ENCODE peak calls at places on chromosomes 16 and 17, in five cellular contexts. One of them, this sample, is unnamed.

GRCh38 chr17:83032781-83033180 is 46.6 kb upstream of the METRNL start:
- DNase-seq in A673: no peak
- DNase-seq in HepG2: no peak
- DNase-seq in gastrocnemius medialis: no peak
- DNase-seq in tibial nerve: no peak
- DNase-seq in this sample: peak; percentile 48

GRCh38 chr16:87288753-87289362 is 28.3 kb downstream of the C16orf95 start:
- DNase-seq in tibial nerve: no peak
- DNase-seq in A673: no peak
- DNase-seq in gastrocnemius medialis: no peak
- DNase-seq in HepG2: no peak
- DNase-seq in this sample: no peak

GRCh38 chr17:73005360-73005759 is 87.1 kb downstream of the SLC39A11 start:
- DNase-seq in gastrocnemius medialis: no peak
- DNase-seq in tibial nerve: no peak
- DNase-seq in A673: no peak
- DNase-seq in HepG2: no peak
- DNase-seq in this sample: no peak

GRCh38 chr17:62793919-62794665 is 14.0 kb downstream of the MARCHF10 start:
- DNase-seq in gastrocnemius medialis: no peak
- DNase-seq in A673: no peak
- DNase-seq in tibial nerve: no peak
- DNase-seq in HepG2: no peak
- DNase-seq in this sample: no peak

GRCh38 chr17:70344356-70345060 is 175.2 kb downstream of the KCNJ2 start:
- DNase-seq in gastrocnemius medialis: no peak
- DNase-seq in HepG2: no peak
- DNase-seq in A673: no peak
- DNase-seq in tibial nerve: no peak
- DNase-seq in this sample: no peak

GRCh38 chr16:65546353-65546791 is 424.5 kb upstream of the CDH11 start:
- DNase-seq in A673: peak; percentile 93
- DNase-seq in tibial nerve: no peak
- DNase-seq in HepG2: no peak
- DNase-seq in gastrocnemius medialis: no peak
- DNase-seq in this sample: no peak

GRCh38 chr16:11007714-11008240 is 63.4 kb downstream of the CLEC16A start:
- DNase-seq in HepG2: no peak
- DNase-seq in gastrocnemius medialis: no peak
- DNase-seq in tibial nerve: no peak
- DNase-seq in A673: no peak
- DNase-seq in this sample: no peak

GRCh38 chr17:142102-142661 is 4.8 kb downstream of the SCGB1C2 start:
- DNase-seq in A673: peak; percentile 75
- DNase-seq in gastrocnemius medialis: peak; percentile 30
- DNase-seq in HepG2: peak; percentile 20
- DNase-seq in tibial nerve: peak; percentile 3
- DNase-seq in this sample: no peak

GRCh38 chr17:51397361-51398127 is 137.2 kb downstream of the UTP18 start:
- DNase-seq in gastrocnemius medialis: no peak
- DNase-seq in HepG2: no peak
- DNase-seq in tibial nerve: no peak
- DNase-seq in A673: no peak
- DNase-seq in this sample: no peak

GRCh38 chr17:40452921-40453378 is 9.7 kb downstream of the IGFBP4 start:
- DNase-seq in HepG2: no peak
- DNase-seq in tibial nerve: no peak
- DNase-seq in gastrocnemius medialis: no peak
- DNase-seq in A673: no peak
- DNase-seq in this sample: no peak

GRCh38 chr17:64028874-64029464 is 8.5 kb upstream of the ICAM2 start:
- DNase-seq in A673: peak; percentile 68
- DNase-seq in HepG2: peak; percentile 61
- DNase-seq in tibial nerve: peak; percentile 86
- DNase-seq in gastrocnemius medialis: peak; percentile 47
- DNase-seq in this sample: peak; percentile 74

GRCh38 chr16:8548166-8548565 is 42.1 kb downstream of the TMEM114 start:
- DNase-seq in A673: no peak
- DNase-seq in gastrocnemius medialis: no peak
- DNase-seq in HepG2: no peak
- DNase-seq in tibial nerve: no peak
- DNase-seq in this sample: no peak

GRCh38 chr17:72119963-72120877 is 600 bp upstream of the SOX9 start:
- DNase-seq in gastrocnemius medialis: peak; percentile 45
- DNase-seq in HepG2: peak; percentile 79
- DNase-seq in A673: peak; percentile 83
- DNase-seq in tibial nerve: peak; percentile 23
- DNase-seq in this sample: peak; percentile 73

GRCh38 chr17:6823011-6823442 is 8.5 kb downstream of the TEKT1 start:
- DNase-seq in HepG2: no peak
- DNase-seq in A673: no peak
- DNase-seq in gastrocnemius medialis: no peak
- DNase-seq in tibial nerve: no peak
- DNase-seq in this sample: no peak

GRCh38 chr17:64218066-64218465 is 45.0 kb downstream of the TEX2 start:
- DNase-seq in tibial nerve: no peak
- DNase-seq in gastrocnemius medialis: no peak
- DNase-seq in HepG2: no peak
- DNase-seq in A673: no peak
- DNase-seq in this sample: no peak

GRCh38 chr17:31369266-31369665 is 22.2 kb upstream of the RAB11FIP4 start:
- DNase-seq in tibial nerve: no peak
- DNase-seq in HepG2: no peak
- DNase-seq in A673: no peak
- DNase-seq in gastrocnemius medialis: no peak
- DNase-seq in this sample: no peak

GRCh38 chr16:31711344-31711845 is 162.2 kb upstream of the ZNF267 start:
- DNase-seq in tibial nerve: no peak
- DNase-seq in HepG2: no peak
- DNase-seq in gastrocnemius medialis: no peak
- DNase-seq in A673: no peak
- DNase-seq in this sample: peak; percentile 38

GRCh38 chr17:66322764-66323163 is 20.4 kb downstream of the PRKCA start:
- DNase-seq in tibial nerve: no peak
- DNase-seq in HepG2: no peak
- DNase-seq in gastrocnemius medialis: no peak
- DNase-seq in A673: no peak
- DNase-seq in this sample: no peak

GRCh38 chr17:58965221-58965620 is 141.5 kb downstream of the TRIM37 start:
- DNase-seq in tibial nerve: no peak
- DNase-seq in HepG2: no peak
- DNase-seq in A673: no peak
- DNase-seq in gastrocnemius medialis: no peak
- DNase-seq in this sample: no peak

GRCh38 chr17:1769826-1770477 is 8.1 kb downstream of the SERPINF1 start:
- DNase-seq in tibial nerve: no peak
- DNase-seq in A673: no peak
- DNase-seq in gastrocnemius medialis: no peak
- DNase-seq in HepG2: peak; percentile 95
- DNase-seq in this sample: peak; percentile 84

GRCh38 chr16:49750341-49751011 is 105.4 kb downstream of the ZNF423 start:
- DNase-seq in gastrocnemius medialis: no peak
- DNase-seq in A673: no peak
- DNase-seq in tibial nerve: no peak
- DNase-seq in HepG2: no peak
- DNase-seq in this sample: peak; percentile 52

GRCh38 chr17:79621151-79621940 is 10.5 kb upstream of the RBFOX3 start:
- DNase-seq in gastrocnemius medialis: peak; percentile 4
- DNase-seq in tibial nerve: no peak
- DNase-seq in HepG2: no peak
- DNase-seq in A673: no peak
- DNase-seq in this sample: peak; percentile 37

GRCh38 chr16:70480127-70481105 is 26.0 kb downstream of the FCSK start:
- DNase-seq in gastrocnemius medialis: no peak
- DNase-seq in tibial nerve: no peak
- DNase-seq in A673: no peak
- DNase-seq in HepG2: no peak
- DNase-seq in this sample: peak; percentile 23

GRCh38 chr17:81551458-81552243 is 502 bp downstream of the FAAP100 start:
- DNase-seq in HepG2: peak; percentile 47
- DNase-seq in A673: no peak
- DNase-seq in gastrocnemius medialis: peak; percentile 37
- DNase-seq in tibial nerve: peak; percentile 13
- DNase-seq in this sample: peak; percentile 87

GRCh38 chr17:34118564-34118963 is 136.5 kb upstream of the CCL2 start:
- DNase-seq in gastrocnemius medialis: no peak
- DNase-seq in A673: no peak
- DNase-seq in HepG2: no peak
- DNase-seq in tibial nerve: no peak
- DNase-seq in this sample: no peak

GRCh38 chr17:10172241-10172741 is 26.1 kb downstream of the GAS7 start:
- DNase-seq in HepG2: no peak
- DNase-seq in gastrocnemius medialis: no peak
- DNase-seq in A673: no peak
- DNase-seq in tibial nerve: no peak
- DNase-seq in this sample: no peak

GRCh38 chr16:8890549-8890921 is 8.4 kb downstream of the LITAFD start:
- DNase-seq in gastrocnemius medialis: no peak
- DNase-seq in tibial nerve: no peak
- DNase-seq in HepG2: no peak
- DNase-seq in A673: no peak
- DNase-seq in this sample: no peak

GRCh38 chr16:66278111-66278531 is 88.4 kb upstream of the CDH5 start:
- DNase-seq in tibial nerve: no peak
- DNase-seq in A673: no peak
- DNase-seq in HepG2: no peak
- DNase-seq in gastrocnemius medialis: no peak
- DNase-seq in this sample: no peak

GRCh38 chr16:68866933-68867332 is 23.6 kb downstream of the TANGO6 start:
- DNase-seq in gastrocnemius medialis: no peak
- DNase-seq in HepG2: no peak
- DNase-seq in tibial nerve: no peak
- DNase-seq in A673: no peak
- DNase-seq in this sample: no peak

GRCh38 chr16:88767546-88767945 is 17.5 kb downstream of the PIEZO1 start:
- DNase-seq in HepG2: no peak
- DNase-seq in tibial nerve: no peak
- DNase-seq in gastrocnemius medialis: no peak
- DNase-seq in A673: no peak
- DNase-seq in this sample: no peak

GRCh38 chr17:31248986-31249385 is 48.1 kb downstream of the OMG start:
- DNase-seq in gastrocnemius medialis: no peak
- DNase-seq in A673: no peak
- DNase-seq in HepG2: no peak
- DNase-seq in tibial nerve: no peak
- DNase-seq in this sample: no peak

GRCh38 chr16:49789617-49790016 is 66.3 kb downstream of the ZNF423 start:
- DNase-seq in tibial nerve: no peak
- DNase-seq in HepG2: no peak
- DNase-seq in A673: no peak
- DNase-seq in gastrocnemius medialis: no peak
- DNase-seq in this sample: no peak

GRCh38 chr17:51869387-51869786 is 289.1 kb downstream of the CA10 start:
- DNase-seq in tibial nerve: no peak
- DNase-seq in HepG2: peak; percentile 23
- DNase-seq in gastrocnemius medialis: no peak
- DNase-seq in A673: peak; percentile 44
- DNase-seq in this sample: peak; percentile 30

GRCh38 chr17:15451681-15452080 is 15.7 kb downstream of the CDRT4 start:
- DNase-seq in A673: no peak
- DNase-seq in gastrocnemius medialis: no peak
- DNase-seq in HepG2: no peak
- DNase-seq in tibial nerve: no peak
- DNase-seq in this sample: no peak

GRCh38 chr16:11674818-11675560 is 6.7 kb downstream of the SNN start:
- DNase-seq in gastrocnemius medialis: peak; percentile 78
- DNase-seq in A673: peak; percentile 33
- DNase-seq in HepG2: no peak
- DNase-seq in tibial nerve: no peak
- DNase-seq in this sample: peak; percentile 33

GRCh38 chr17:43952724-43953666 is 745 bp downstream of the PYY start:
- DNase-seq in HepG2: no peak
- DNase-seq in A673: no peak
- DNase-seq in tibial nerve: no peak
- DNase-seq in gastrocnemius medialis: no peak
- DNase-seq in this sample: peak; percentile 99

GRCh38 chr17:45111838-45112237 is 20.5 kb downstream of the PLCD3 start:
- DNase-seq in gastrocnemius medialis: no peak
- DNase-seq in A673: no peak
- DNase-seq in tibial nerve: no peak
- DNase-seq in HepG2: no peak
- DNase-seq in this sample: no peak
- H3K4me3 ChIP-seq in gastrocnemius medialis: no peak overlapping the region
- H3K4me3 ChIP-seq in A673: no peak overlapping the region
- H3K4me3 ChIP-seq in tibial nerve: no peak overlapping the region
- H3K4me3 ChIP-seq in HepG2: no peak overlapping the region
- H3K4me3 ChIP-seq in this sample: no peak overlapping the region

DNA sequence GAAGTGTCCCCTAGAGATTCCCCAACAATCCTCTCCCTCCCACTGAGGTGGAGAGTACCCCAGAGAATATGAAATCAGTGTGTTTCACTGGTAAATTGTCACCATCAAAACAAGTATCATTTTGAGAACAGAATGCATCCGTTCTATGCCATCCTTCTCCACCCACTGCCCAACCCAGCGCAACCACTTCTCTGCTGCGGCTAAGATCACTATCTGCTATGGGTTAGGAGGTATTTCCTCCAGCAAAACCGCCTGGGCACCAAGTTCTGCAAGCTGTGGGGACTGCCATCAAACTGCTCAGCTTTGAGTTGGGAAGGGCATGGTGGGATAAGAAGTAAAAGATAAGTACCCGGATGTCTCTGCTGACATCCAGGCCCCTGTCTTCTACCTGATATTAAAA is 24.4 kb downstream of the CNTNAP1 start:
- DNase-seq in HepG2: no peak
- DNase-seq in tibial nerve: no peak
- DNase-seq in A673: no peak
- DNase-seq in gastrocnemius medialis: no peak
- DNase-seq in this sample: no peak
- H3K36me3 ChIP-seq in HepG2: peaks cover 21% of the 10 kb centered on the region
- H3K36me3 ChIP-seq in tibial nerve: peaks cover 23% of the 10 kb centered on the region
- H3K36me3 ChIP-seq in A673: peaks cover 18% of the 10 kb centered on the region
- H3K36me3 ChIP-seq in gastrocnemius medialis: peaks cover 27% of the 10 kb centered on the region
- H3K36me3 ChIP-seq in this sample: peaks cover 33% of the 10 kb centered on the region

DNA sequence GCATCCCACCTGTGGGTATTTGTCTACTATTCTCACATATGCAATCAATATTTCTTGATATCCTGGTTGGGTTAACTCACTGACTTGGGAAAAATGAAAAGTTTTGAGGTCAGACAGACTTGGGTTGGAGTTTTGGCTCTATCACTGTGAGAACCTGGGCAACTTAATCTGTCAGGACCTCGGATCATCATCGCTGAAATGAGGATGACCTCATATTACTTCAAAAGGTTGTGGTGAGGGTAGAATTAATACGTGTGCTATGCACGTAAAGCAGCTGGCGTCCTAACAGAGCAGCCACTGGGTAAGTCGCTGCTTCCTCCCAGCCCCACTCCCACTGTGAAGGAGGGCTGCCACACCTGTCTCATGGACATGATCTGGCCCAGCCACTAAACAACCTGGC is 57.3 kb downstream of the COG7 start:
- DNase-seq in tibial nerve: no peak
- DNase-seq in A673: no peak
- DNase-seq in HepG2: no peak
- DNase-seq in gastrocnemius medialis: no peak
- DNase-seq in this sample: no peak
- H3K4me3 ChIP-seq in tibial nerve: no peak overlapping the region
- H3K4me3 ChIP-seq in A673: no peak overlapping the region
- H3K4me3 ChIP-seq in HepG2: no peak overlapping the region
- H3K4me3 ChIP-seq in gastrocnemius medialis: no peak overlapping the region
- H3K4me3 ChIP-seq in this sample: no peak overlapping the region

GRCh38 chr17:4119299-4119698 is 23.5 kb downstream of the ZZEF1 start:
- DNase-seq in A673: no peak
- DNase-seq in tibial nerve: no peak
- DNase-seq in gastrocnemius medialis: no peak
- DNase-seq in HepG2: no peak
- DNase-seq in this sample: no peak
- H3K36me3 ChIP-seq in A673: peaks cover 18% of the 10 kb centered on the region
- H3K36me3 ChIP-seq in tibial nerve: peaks cover 9% of the 10 kb centered on the region
- H3K36me3 ChIP-seq in gastrocnemius medialis: no peaks in the 10 kb centered on the region
- H3K36me3 ChIP-seq in HepG2: peaks cover 9% of the 10 kb centered on the region
- H3K36me3 ChIP-seq in this sample: peaks cover 2% of the 10 kb centered on the region